ENCODE peak calls at places on chromosome 13, in five cellular contexts. Z is psoas muscle; C is CD4-positive, CD25-positive, alpha-beta regulatory T cell; P is activated CD4-positive, CD25-positive, alpha-beta regulatory T cell treated with anti-CD3 and anti-CD28 coated beads, Interleukin-2, amount 50 U/mL, for 72 hours; V is H9. S is an unnamed sample.

GRCh38 chr13:110118106-110118505 is 188.9 kb downstream of the COL4A1 start:
- DNase-seq in Z (no peak), V (peak; percentile 26), P (no peak), C (no peak), S (no peak)

GRCh38 chr13:67369895-67370660 is 139.9 kb upstream of the PCDH9 start:
- DNase-seq in Z (no peak), C (no peak), P (no peak), V (no peak), S (no peak)

GRCh38 chr13:21663197-21663596 is 7.7 kb upstream of the FGF9 start:
- DNase-seq in V (no peak), Z (no peak), P (no peak), C (no peak), S (no peak)

GRCh38 chr13:47334173-47334572 is 437.3 kb upstream of the HTR2A start:
- DNase-seq in V (no peak), C (no peak), Z (peak; percentile 27), P (no peak), S (no peak)

GRCh38 chr13:101673360-101674105 is 221.1 kb downstream of the ITGBL1 start:
- DNase-seq in Z (no peak), V (no peak), P (no peak), C (no peak), S (no peak)

GRCh38 chr13:89401209-89401810 is 1730.1 kb downstream of the SLITRK5 start:
- DNase-seq in C (no peak), P (no peak), Z (no peak), V (no peak), S (no peak)

GRCh38 chr13:45325806-45326205 is 15.2 kb downstream of the TPT1 start:
- DNase-seq in Z (peak; percentile 62), V (no peak), P (no peak), C (no peak), S (peak; percentile 90)

GRCh38 chr13:110005563-110005962 is 219.2 kb upstream of the IRS2 start:
- DNase-seq in Z (no peak), P (no peak), V (no peak), C (no peak), S (no peak)

GRCh38 chr13:43132228-43132627 is 108.8 kb downstream of the DNAJC15 start:
- DNase-seq in P (no peak), V (peak; percentile 77), Z (no peak), C (no peak), S (peak; percentile 41)

GRCh38 chr13:92514420-92515125 is 712.0 kb upstream of the GPC6 start:
- DNase-seq in Z (no peak), V (no peak), P (no peak), C (no peak), S (no peak)

GRCh38 chr13:78659450-78660110 is 625 bp upstream of the OBI1 start:
- DNase-seq in C (no peak), Z (no peak), V (no peak), P (no peak), S (no peak)

GRCh38 chr13:93409816-93410215 is 183.2 kb downstream of the GPC6 start:
- DNase-seq in V (no peak), C (no peak), Z (no peak), P (no peak), S (no peak)

GRCh38 chr13:107900775-107901174 is 314.6 kb downstream of the LIG4 start:
- DNase-seq in V (no peak), C (no peak), P (no peak), Z (no peak), S (no peak)